ENCODE peak calls at places on chromosomes 16 and 17, in seven cellular contexts. One of them, this sample, is unnamed.

GRCh38 chr16:85303354-85303883 is 191.1 kb upstream of the CIBAR2 start:
- DNase-seq in A549: peak
- DNase-seq in AG04450: no peak
- DNase-seq in body of pancreas: peak
- DNase-seq in tibial nerve: no peak
- DNase-seq in dorsolateral prefrontal cortex: peak
- DNase-seq in testis: peak
- DNase-seq in this sample: peak

GRCh38 chr17:45282683-45283644 is 21.1 kb upstream of the SPATA32 start:
- DNase-seq in A549: no peak
- DNase-seq in AG04450: peak
- DNase-seq in body of pancreas: peak
- DNase-seq in tibial nerve: no peak
- DNase-seq in dorsolateral prefrontal cortex: no peak
- DNase-seq in testis: no peak
- DNase-seq in this sample: no peak

GRCh38 chr16:23519282-23519681 is 9.0 kb upstream of the GGA2 start:
- DNase-seq in A549: peak
- DNase-seq in AG04450: no peak
- DNase-seq in body of pancreas: no peak
- DNase-seq in tibial nerve: no peak
- DNase-seq in dorsolateral prefrontal cortex: no peak
- DNase-seq in testis: no peak
- DNase-seq in this sample: no peak

GRCh38 chr17:27870345-27870744 is 22.8 kb downstream of the LYRM9 start:
- DNase-seq in A549: no peak
- DNase-seq in AG04450: no peak
- DNase-seq in body of pancreas: no peak
- DNase-seq in tibial nerve: no peak
- DNase-seq in dorsolateral prefrontal cortex: no peak
- DNase-seq in testis: no peak
- DNase-seq in this sample: no peak

GRCh38 chr17:31582151-31582907 is 190.9 kb downstream of the RAB11FIP4 start:
- DNase-seq in A549: no peak
- DNase-seq in AG04450: no peak
- DNase-seq in body of pancreas: peak
- DNase-seq in tibial nerve: no peak
- DNase-seq in dorsolateral prefrontal cortex: peak
- DNase-seq in testis: peak
- DNase-seq in this sample: peak

GRCh38 chr16:84774810-84775209 is 45.0 kb upstream of the CRISPLD2 start:
- DNase-seq in A549: no peak
- DNase-seq in AG04450: peak
- DNase-seq in body of pancreas: no peak
- DNase-seq in tibial nerve: peak
- DNase-seq in dorsolateral prefrontal cortex: no peak
- DNase-seq in testis: no peak
- DNase-seq in this sample: no peak

GRCh38 chr16:1792836-1793577 is 498 bp downstream of the IGFALS start:
- DNase-seq in A549: no peak
- DNase-seq in AG04450: no peak
- DNase-seq in body of pancreas: no peak
- DNase-seq in tibial nerve: no peak
- DNase-seq in dorsolateral prefrontal cortex: no peak
- DNase-seq in testis: no peak
- DNase-seq in this sample: no peak

GRCh38 chr17:59618894-59619312 is 792 bp upstream of the CLTC start:
- DNase-seq in A549: peak
- DNase-seq in AG04450: no peak
- DNase-seq in body of pancreas: no peak
- DNase-seq in tibial nerve: peak
- DNase-seq in dorsolateral prefrontal cortex: no peak
- DNase-seq in testis: peak
- DNase-seq in this sample: peak

GRCh38 chr17:82866521-82867214 is 26.8 kb upstream of the ZNF750 start:
- DNase-seq in A549: no peak
- DNase-seq in AG04450: peak
- DNase-seq in body of pancreas: no peak
- DNase-seq in tibial nerve: no peak
- DNase-seq in dorsolateral prefrontal cortex: no peak
- DNase-seq in testis: peak
- DNase-seq in this sample: no peak

GRCh38 chr16:49644143-49644460 is 211.8 kb downstream of the ZNF423 start:
- DNase-seq in A549: no peak
- DNase-seq in AG04450: no peak
- DNase-seq in body of pancreas: no peak
- DNase-seq in tibial nerve: no peak
- DNase-seq in dorsolateral prefrontal cortex: no peak
- DNase-seq in testis: no peak
- DNase-seq in this sample: no peak

DNA sequence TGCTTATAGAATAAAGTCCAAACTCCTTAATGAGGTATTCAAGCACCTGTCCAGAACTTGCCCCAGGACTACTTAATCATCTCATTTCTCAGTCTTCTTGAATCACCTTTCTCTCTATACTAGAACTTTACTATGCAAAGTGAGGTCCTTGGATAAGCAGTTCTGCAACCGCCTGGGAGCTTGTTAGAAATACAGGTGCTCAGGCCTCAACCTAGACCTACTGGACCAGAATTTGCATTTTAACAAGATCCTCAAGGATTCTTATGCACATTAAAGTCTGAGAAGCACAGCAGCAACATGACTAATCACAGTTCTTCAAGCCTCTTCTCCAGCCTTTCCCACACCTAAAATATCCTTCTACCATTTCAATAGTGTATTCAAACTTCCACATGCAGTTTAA is 61.7 kb downstream of the GRB7 start:
- DNase-seq in A549: no peak
- DNase-seq in AG04450: no peak
- DNase-seq in body of pancreas: no peak
- DNase-seq in tibial nerve: no peak
- DNase-seq in dorsolateral prefrontal cortex: no peak
- DNase-seq in testis: no peak
- DNase-seq in this sample: no peak
- H3K27ac ChIP-seq in A549: no peak
- H3K27ac ChIP-seq in AG04450: no peak
- H3K27ac ChIP-seq in body of pancreas: no peak
- H3K27ac ChIP-seq in tibial nerve: no peak
- H3K27ac ChIP-seq in dorsolateral prefrontal cortex: no peak
- H3K27ac ChIP-seq in testis: no peak
- H3K27ac ChIP-seq in this sample: no peak

DNA sequence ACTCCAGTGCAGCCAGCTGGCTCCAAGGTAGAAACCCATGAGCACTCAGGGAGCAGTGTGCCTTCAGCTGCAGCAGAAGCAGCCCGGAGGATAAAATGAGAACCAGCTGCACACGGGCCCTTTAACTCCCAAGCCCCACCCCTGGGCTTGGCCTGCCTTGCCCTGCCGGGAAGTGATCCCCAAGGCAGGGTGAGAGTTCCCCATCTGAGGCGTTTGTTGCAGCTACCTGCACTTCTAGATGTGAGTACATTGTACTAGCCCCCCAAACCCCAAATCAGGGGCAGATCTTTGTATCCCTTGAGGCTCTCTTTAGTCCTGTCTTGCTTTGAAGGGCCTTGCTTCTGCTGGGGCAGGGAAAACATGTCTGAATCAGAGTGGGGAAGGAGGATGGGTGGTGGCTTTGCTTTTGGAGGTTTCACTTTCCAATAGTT is at the start of gene MVP:
- DNase-seq in A549: peak
- DNase-seq in AG04450: no peak
- DNase-seq in body of pancreas: peak
- DNase-seq in tibial nerve: peak
- DNase-seq in dorsolateral prefrontal cortex: peak
- DNase-seq in testis: peak
- DNase-seq in this sample: peak
- H3K4me3 ChIP-seq in A549: peak
- H3K4me3 ChIP-seq in AG04450: peak
- H3K4me3 ChIP-seq in body of pancreas: peak
- H3K4me3 ChIP-seq in tibial nerve: peak
- H3K4me3 ChIP-seq in dorsolateral prefrontal cortex: peak
- H3K4me3 ChIP-seq in testis: peak
- H3K4me3 ChIP-seq in this sample: peak

GRCh38 chr16:27106305-27106704 is 39.6 kb downstream of the C16orf82 start:
- DNase-seq in A549: no peak
- DNase-seq in AG04450: no peak
- DNase-seq in body of pancreas: no peak
- DNase-seq in tibial nerve: no peak
- DNase-seq in dorsolateral prefrontal cortex: no peak
- DNase-seq in testis: no peak
- DNase-seq in this sample: peak

GRCh38 chr16:27103954-27104353 is 37.2 kb downstream of the C16orf82 start:
- DNase-seq in A549: no peak
- DNase-seq in AG04450: no peak
- DNase-seq in body of pancreas: no peak
- DNase-seq in tibial nerve: no peak
- DNase-seq in dorsolateral prefrontal cortex: no peak
- DNase-seq in testis: no peak
- DNase-seq in this sample: no peak

GRCh38 chr16:27107185-27107592 is 40.5 kb downstream of the C16orf82 start:
- DNase-seq in A549: no peak
- DNase-seq in AG04450: no peak
- DNase-seq in body of pancreas: no peak
- DNase-seq in tibial nerve: no peak
- DNase-seq in dorsolateral prefrontal cortex: no peak
- DNase-seq in testis: no peak
- DNase-seq in this sample: peak

GRCh38 chr16:27098366-27099050 is 31.8 kb downstream of the C16orf82 start:
- DNase-seq in A549: no peak
- DNase-seq in AG04450: no peak
- DNase-seq in body of pancreas: no peak
- DNase-seq in tibial nerve: no peak
- DNase-seq in dorsolateral prefrontal cortex: no peak
- DNase-seq in testis: no peak
- DNase-seq in this sample: no peak

DNA sequence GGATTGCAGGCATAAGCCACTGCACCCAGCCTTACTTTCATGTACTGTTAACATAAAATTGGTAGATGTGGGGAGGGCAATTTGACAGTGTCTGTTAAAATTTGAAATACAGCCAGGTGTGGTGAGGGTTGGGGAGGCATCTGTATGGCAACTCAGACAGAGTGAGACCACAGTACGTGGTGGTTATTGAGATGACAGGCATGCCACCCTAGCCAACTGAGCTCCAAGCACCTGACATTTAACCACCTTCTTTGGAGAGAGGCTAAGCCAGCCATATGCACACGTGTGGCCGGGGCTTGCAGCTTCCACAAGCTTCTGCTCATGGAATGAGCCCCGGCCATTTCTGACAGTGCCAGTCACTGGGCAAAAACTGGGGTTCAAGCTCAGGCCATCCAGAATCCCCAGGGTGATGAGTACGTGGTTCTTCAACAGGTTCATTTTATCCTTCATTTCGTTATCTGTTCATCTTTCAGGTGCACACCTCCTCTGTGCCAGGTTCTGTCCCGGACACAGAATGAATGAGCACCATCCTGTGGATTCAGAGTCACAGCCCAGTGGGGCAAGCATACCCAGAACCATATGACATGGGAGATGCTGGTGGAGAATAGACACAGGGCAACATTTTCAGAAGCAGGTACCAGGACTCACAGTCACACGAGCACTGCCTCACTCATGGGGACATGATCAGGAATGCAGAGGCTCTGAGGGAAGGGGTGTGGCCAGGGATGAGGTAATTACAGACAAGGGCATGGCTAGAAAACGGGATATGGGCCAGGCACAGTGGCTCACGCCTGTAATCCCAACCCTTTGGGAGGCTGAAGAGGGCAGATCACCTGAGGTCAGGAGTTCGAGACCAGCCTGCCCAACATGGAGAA is 36.2 kb downstream of the C16orf82 start:
- DNase-seq in A549: no peak
- DNase-seq in AG04450: no peak
- DNase-seq in body of pancreas: no peak
- DNase-seq in tibial nerve: no peak
- DNase-seq in dorsolateral prefrontal cortex: no peak
- DNase-seq in testis: no peak
- DNase-seq in this sample: no peak
- TF ChIP-seq CTCF in A549: no peak
- TF ChIP-seq CTCF in AG04450: no peak
- TF ChIP-seq CTCF in body of pancreas: no peak
- TF ChIP-seq CTCF in tibial nerve: no peak
- TF ChIP-seq CTCF in dorsolateral prefrontal cortex: no peak
- TF ChIP-seq CTCF in testis: no peak
- TF ChIP-seq CTCF in this sample: no peak

GRCh38 chr17:50189396-50190277 is 11.8 kb downstream of the COL1A1 start:
- DNase-seq in A549: no peak
- DNase-seq in AG04450: no peak
- DNase-seq in body of pancreas: no peak
- DNase-seq in tibial nerve: no peak
- DNase-seq in dorsolateral prefrontal cortex: no peak
- DNase-seq in testis: no peak
- DNase-seq in this sample: no peak

GRCh38 chr17:50190278-50191069 is 11.0 kb downstream of the COL1A1 start:
- DNase-seq in A549: no peak
- DNase-seq in AG04450: no peak
- DNase-seq in body of pancreas: no peak
- DNase-seq in tibial nerve: no peak
- DNase-seq in dorsolateral prefrontal cortex: no peak
- DNase-seq in testis: no peak
- DNase-seq in this sample: no peak

GRCh38 chr17:50192873-50193274 is 8.6 kb downstream of the COL1A1 start:
- DNase-seq in A549: no peak
- DNase-seq in AG04450: no peak
- DNase-seq in body of pancreas: no peak
- DNase-seq in tibial nerve: no peak
- DNase-seq in dorsolateral prefrontal cortex: no peak
- DNase-seq in testis: no peak
- DNase-seq in this sample: no peak

GRCh38 chr17:50192116-50192872 is 9.1 kb downstream of the COL1A1 start:
- DNase-seq in A549: no peak
- DNase-seq in AG04450: no peak
- DNase-seq in body of pancreas: no peak
- DNase-seq in tibial nerve: no peak
- DNase-seq in dorsolateral prefrontal cortex: no peak
- DNase-seq in testis: no peak
- DNase-seq in this sample: no peak

DNA sequence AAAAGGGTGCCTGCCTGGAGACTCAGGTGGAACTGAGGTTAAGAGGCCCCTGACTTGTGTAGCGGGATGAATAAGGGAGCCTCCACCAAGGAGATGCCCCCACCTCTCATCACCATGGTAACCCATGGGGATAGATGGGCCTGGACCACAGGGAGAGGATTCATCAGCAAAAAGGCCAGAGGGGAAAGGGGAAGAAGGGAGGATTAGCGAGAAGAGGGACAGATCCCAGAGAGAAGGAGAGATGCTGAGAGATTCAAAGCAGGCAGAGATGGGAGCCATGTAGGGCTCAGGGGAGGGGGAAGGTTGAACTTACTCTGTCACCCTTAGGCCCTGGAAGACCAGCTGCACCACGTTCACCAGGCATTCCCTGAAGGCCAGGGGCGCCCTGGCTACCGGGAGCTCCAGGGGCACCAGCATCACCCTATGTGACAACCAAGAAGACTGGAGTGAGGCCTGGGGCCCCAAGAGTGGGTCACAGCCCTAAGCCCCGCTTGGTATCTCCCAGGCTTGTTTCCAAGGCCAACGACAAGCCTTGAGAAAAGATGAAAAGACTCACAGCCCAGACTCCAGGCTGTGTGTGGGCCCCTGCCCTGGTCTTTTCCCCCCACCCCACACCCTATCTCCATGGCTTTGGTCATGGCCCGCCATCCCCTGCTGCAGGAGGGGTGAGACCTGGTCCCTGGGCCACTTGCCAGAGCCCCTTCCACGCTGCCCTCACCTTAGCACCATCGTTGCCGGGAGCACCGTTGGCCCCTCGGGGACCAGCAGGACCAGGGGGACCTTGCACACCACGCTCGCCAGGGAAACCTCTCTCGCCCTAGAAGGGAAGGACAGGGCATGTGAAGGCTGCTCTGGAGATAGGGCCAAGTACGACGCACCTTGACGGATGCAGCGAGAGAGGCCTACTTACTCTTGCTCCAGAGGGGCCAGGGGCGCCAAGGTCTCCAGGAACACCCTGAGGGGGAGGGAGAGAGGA is 10.1 kb downstream of the COL1A1 start:
- DNase-seq in A549: no peak
- DNase-seq in AG04450: no peak
- DNase-seq in body of pancreas: no peak
- DNase-seq in tibial nerve: no peak
- DNase-seq in dorsolateral prefrontal cortex: no peak
- DNase-seq in testis: no peak
- DNase-seq in this sample: no peak
- H3K27ac ChIP-seq in A549: no peak
- H3K27ac ChIP-seq in AG04450: peak
- H3K27ac ChIP-seq in body of pancreas: no peak
- H3K27ac ChIP-seq in tibial nerve: no peak
- H3K27ac ChIP-seq in dorsolateral prefrontal cortex: no peak
- H3K27ac ChIP-seq in testis: no peak
- H3K27ac ChIP-seq in this sample: no peak

This sample was measured in adrenal gland.